ENCODE peak calls at places on chromosome X, in four cellular contexts. S is astrocyte, Q is neural progenitor cell, X is GM23248. B is an unnamed sample.

GRCh38 chrX:71543316-71543715 is 10.4 kb downstream of the OGT start:
- DNase-seq in S (peak; percentile 80), Q (no peak), X (peak; percentile 90), B (no peak)

GRCh38 chrX:51459125-51459524 is 37.3 kb downstream of the NUDT11 start:
- DNase-seq in S (no peak), Q (peak; percentile 52), X (peak; percentile 44), B (peak; percentile 59)

GRCh38 chrX:38109042-38109904 is 102.9 kb downstream of the SYTL5 start:
- DNase-seq in S (no peak), Q (no peak), X (no peak), B (no peak)

GRCh38 chrX:107008034-107008433 is 8.0 kb upstream of the MORC4 start:
- DNase-seq in S (no peak), Q (no peak), X (no peak), B (no peak)

GRCh38 chrX:11913001-11913400 is 155.0 kb downstream of the MSL3 start:
- DNase-seq in S (peak; percentile 15), Q (no peak), X (no peak), B (no peak)

GRCh38 chrX:144327515-144327914 is 443.6 kb downstream of the UBE2NL start:
- DNase-seq in S (no peak), Q (no peak), X (peak; percentile 6), B (no peak)

GRCh38 chrX:6574762-6575161 is 39.8 kb upstream of the VCX3A start:
- DNase-seq in S (no peak), Q (peak; percentile 15), X (no peak), B (peak; percentile 56)

GRCh38 chrX:134821901-134822300 is 163.6 kb upstream of the PLAC1 start:
- DNase-seq in S (no peak), Q (no peak), X (no peak), B (no peak)

GRCh38 chrX:20053537-20053936 is 62.7 kb upstream of the BCLAF3 start:
- DNase-seq in S (no peak), Q (no peak), X (no peak), B (no peak)

GRCh38 chrX:125378205-125378604 is 58.5 kb downstream of the TEX13C start:
- DNase-seq in S (no peak), Q (no peak), X (no peak), B (peak; percentile 28)

GRCh38 chrX:107117993-107118321 is 665 bp downstream of the RBM41 start:
- DNase-seq in S (no peak), Q (no peak), X (no peak), B (no peak)

GRCh38 chrX:13009844-13010243 is 34.6 kb downstream of the FAM9C start:
- DNase-seq in S (no peak), Q (no peak), X (peak; percentile 20), B (no peak)

GRCh38 chrX:147838465-147839131 is 73.1 kb upstream of the FMR1 start:
- DNase-seq in S (no peak), Q (peak; percentile 9), X (peak; percentile 21), B (peak; percentile 27)

GRCh38 chrX:132876933-132877332 is 81.5 kb downstream of the HS6ST2 start:
- DNase-seq in S (no peak), Q (no peak), X (no peak), B (no peak)

GRCh38 chrX:108020631-108021030 is 24.2 kb upstream of the VSIG1 start:
- DNase-seq in S (no peak), Q (peak; percentile 15), X (peak; percentile 13), B (peak; percentile 50)

GRCh38 chrX:68183612-68184214 is 249.6 kb downstream of the OPHN1 start:
- DNase-seq in S (no peak), Q (peak; percentile 30), X (peak; percentile 51), B (peak; percentile 65)

GRCh38 chrX:3748052-3748559 is 34.7 kb upstream of the PRKX start:
- DNase-seq in S (no peak), Q (no peak), X (no peak), B (no peak)

GRCh38 chrX:8447367-8447766 is 17.3 kb upstream of the VCX3B start:
- DNase-seq in S (no peak), Q (no peak), X (no peak), B (no peak)

GRCh38 chrX:108494416-108495095 is 54.9 kb downstream of the COL4A5 start:
- DNase-seq in S (peak; percentile 48), Q (no peak), X (peak; percentile 15), B (no peak)

GRCh38 chrX:151458824-151459223 is 61.8 kb downstream of the VMA21 start:
- DNase-seq in S (peak; percentile 74), Q (no peak), X (peak; percentile 0), B (no peak)

GRCh38 chrX:9885150-9885549 is 82.0 kb upstream of the CLDN34 start:
- DNase-seq in S (peak; percentile 34), Q (peak; percentile 62), X (peak; percentile 72), B (peak; percentile 75)

GRCh38 chrX:151985955-151986354 is 11.5 kb upstream of the GABRE start:
- DNase-seq in S (peak; percentile 50), Q (no peak), X (peak; percentile 82), B (no peak)

GRCh38 chrX:41881166-41881565 is 42.2 kb downstream of the CASK start:
- DNase-seq in S (no peak), Q (no peak), X (no peak), B (no peak)

GRCh38 chrX:63913719-63914118 is 128.7 kb upstream of the ARHGEF9 start:
- DNase-seq in S (no peak), Q (no peak), X (no peak), B (no peak)

GRCh38 chrX:72262077-72262476 is 15.0 kb downstream of the RPS4X start:
- DNase-seq in S (no peak), Q (no peak), X (no peak), B (no peak)

GRCh38 chrX:140733766-140734342 is 24.3 kb downstream of the LINC00632 start:
- DNase-seq in S (peak; percentile 13), Q (peak; percentile 54), X (peak; percentile 62), B (peak; percentile 46)

GRCh38 chrX:40082447-40083119 is 15.2 kb downstream of the BCOR start:
- DNase-seq in S (no peak), Q (no peak), X (peak; percentile 24), B (no peak)

GRCh38 chrX:23844502-23845138 is 61.6 kb downstream of the SAT1 start:
- DNase-seq in S (peak; percentile 21), Q (no peak), X (peak; percentile 3), B (no peak)

GRCh38 chrX:151396042-151396826 is 772 bp upstream of the VMA21 start:
- DNase-seq in S (peak; percentile 61), Q (no peak), X (peak; percentile 77), B (peak; percentile 27)

GRCh38 chrX:6813836-6814370 is 279.0 kb upstream of the VCX3A start:
- DNase-seq in S (no peak), Q (peak; percentile 52), X (no peak), B (peak; percentile 39)

GRCh38 chrX:151873096-151873495 is 39.6 kb upstream of the MAGEA4 start:
- DNase-seq in S (peak; percentile 28), Q (no peak), X (no peak), B (no peak)

GRCh38 chrX:3763111-3763510 is 49.7 kb upstream of the PRKX start:
- DNase-seq in S (no peak), Q (no peak), X (no peak), B (no peak)

GRCh38 chrX:18351774-18352173 is 2.7 kb downstream of the SCML2 start:
- DNase-seq in S (no peak), Q (peak; percentile 31), X (no peak), B (no peak)

GRCh38 chrX:54808109-54808604 is 612 bp downstream of the MAGED2 start:
- DNase-seq in S (peak; percentile 22), Q (peak; percentile 88), X (peak; percentile 53), B (peak; percentile 79)
- H2AFZ ChIP-seq in S (peak overlapping the region; percentile 84), Q (no peak overlapping the region), X (peak overlapping the region; percentile 91), B (no peak overlapping the region)

DNA sequence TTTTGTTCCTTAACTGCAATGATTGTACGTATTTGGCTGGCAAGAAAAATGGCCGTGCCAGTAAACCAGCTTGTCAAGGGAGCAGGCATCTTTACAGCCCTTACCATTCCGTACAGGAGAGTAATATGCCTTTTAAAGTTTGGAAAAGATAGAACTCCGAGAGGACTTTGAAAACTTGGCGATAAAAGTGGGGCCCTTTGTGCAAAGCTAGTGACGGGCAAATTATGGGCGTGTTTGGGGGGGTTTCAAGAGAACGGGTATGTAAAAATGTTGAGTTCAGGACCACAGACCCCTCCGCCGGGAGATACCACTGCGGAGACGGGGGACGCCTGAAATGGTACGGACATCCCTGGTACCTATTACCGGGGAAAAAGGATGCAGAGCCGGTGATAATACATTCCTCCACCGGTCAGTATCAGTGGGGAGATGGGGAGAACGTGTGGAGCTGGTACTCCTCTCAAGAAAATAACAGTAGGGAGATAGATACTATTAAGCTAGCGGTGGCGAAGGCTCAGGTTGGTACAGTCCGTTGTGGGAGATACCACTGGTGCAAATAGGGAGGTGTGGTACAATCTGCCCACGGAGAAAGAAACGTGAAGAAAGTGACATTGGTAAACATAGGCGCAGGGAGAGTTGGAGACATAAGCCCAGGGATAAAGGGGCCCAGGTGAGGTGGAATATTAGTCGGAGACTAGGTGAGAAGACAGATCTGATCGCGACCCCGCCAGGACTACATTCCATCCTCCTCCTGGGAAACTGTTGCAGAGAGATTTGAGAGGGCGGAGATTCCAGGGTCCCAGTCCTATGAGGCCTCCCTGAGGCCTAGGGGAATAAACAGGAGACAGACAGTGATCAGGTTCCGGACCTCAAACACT is 14.5 kb downstream of the SPACA5 start:
- DNase-seq in S (peak; percentile 81), Q (peak; percentile 72), X (peak; percentile 71), B (peak; percentile 71)
- H3K27me3 ChIP-seq in S (no peaks in the 10 kb centered on the region), Q (no peaks in the 10 kb centered on the region), X (no peaks in the 10 kb centered on the region), B (no peaks in the 10 kb centered on the region)

GRCh38 chrX:16603822-16604221 is 46.1 kb upstream of the S100G start:
- DNase-seq in S (no peak), Q (no peak), X (no peak), B (no peak)

GRCh38 chrX:16601885-16602284 is 48.1 kb upstream of the S100G start:
- DNase-seq in S (no peak), Q (no peak), X (no peak), B (no peak)

GRCh38 chrX:16606142-16606720 is 43.7 kb upstream of the S100G start:
- DNase-seq in S (peak; percentile 39), Q (no peak), X (no peak), B (no peak)

GRCh38 chrX:16610121-16610565 is 39.8 kb upstream of the S100G start:
- DNase-seq in S (peak; percentile 64), Q (no peak), X (peak; percentile 74), B (no peak)

DNA sequence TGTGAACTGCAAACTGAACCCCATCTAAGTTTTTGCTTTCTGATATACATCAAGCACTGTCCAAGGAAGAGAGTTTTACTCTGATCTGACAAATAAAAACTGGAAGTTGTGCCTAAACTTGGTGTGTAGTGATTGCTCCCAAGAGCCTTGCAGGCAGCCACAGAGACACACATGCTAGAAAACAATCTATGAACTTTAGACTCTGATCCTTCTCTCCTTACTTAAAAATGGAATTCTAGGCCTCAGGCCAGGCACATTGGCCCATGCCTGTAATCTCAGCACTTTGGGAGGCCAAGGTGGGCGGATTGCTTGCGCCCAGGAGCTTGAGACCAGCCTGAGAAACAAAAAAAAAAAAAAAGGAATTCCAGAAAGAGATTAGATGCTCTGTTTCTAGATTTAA is 45.7 kb upstream of the S100G start:
- DNase-seq in S (no peak), Q (no peak), X (no peak), B (no peak)
- H2AFZ ChIP-seq in S (no peak overlapping the region), Q (no peak overlapping the region), X (no peak overlapping the region), B (no peak overlapping the region)

GRCh38 chrX:103918050-103918449 is 44.4 kb upstream of the TMSB15B start:
- DNase-seq in S (peak; percentile 52), Q (peak; percentile 85), X (peak; percentile 73), B (peak; percentile 85)
- H3K27me3 ChIP-seq in S (no peaks in the 10 kb centered on the region), Q (no peaks in the 10 kb centered on the region), X (no peaks in the 10 kb centered on the region), B (peaks cover 3% of the 10 kb centered on the region)

B was measured in GM23338.